ENCODE peak calls at places on chromosomes 6 and 20, in seven cellular contexts. O, H, T, C, F, V and Z are unnamed samples.

GRCh38 chr20:58139849-58140786 is 88.3 kb downstream of the ANKRD60 start:
- DNase-seq in T (no peak), V (no peak), H (no peak), C (no peak), F (no peak), O (no peak), Z (no peak)

GRCh38 chr6:134278000-134278399 is 39.9 kb downstream of the SGK1 start:
- DNase-seq in C (peak; percentile 27), F (no peak), V (no peak), T (no peak), H (no peak), O (no peak), Z (no peak)

GRCh38 chr20:43974665-43975064 is 60.0 kb downstream of the TOX2 start:
- DNase-seq in H (no peak), O (no peak), F (no peak), T (no peak), V (no peak), C (no peak), Z (no peak)

GRCh38 chr6:97822632-97823031 is 539.6 kb upstream of the MMS22L start:
- DNase-seq in H (no peak), V (no peak), F (no peak), O (no peak), T (no peak), C (no peak), Z (no peak)

GRCh38 chr6:134908906-134909516 is 40.9 kb downstream of the ALDH8A1 start:
- DNase-seq in O (peak; percentile 90), H (peak; percentile 96), T (no peak), F (peak; percentile 95), V (peak; percentile 84), C (no peak), Z (no peak)

GRCh38 chr6:121932071-121933009 is 467.1 kb upstream of the HSF2 start:
- DNase-seq in C (peak; percentile 86), F (peak; percentile 96), T (no peak), O (peak; percentile 23), V (peak; percentile 23), H (peak; percentile 93), Z (no peak)

GRCh38 chr6:97995158-97995557 is 712.1 kb upstream of the MMS22L start:
- DNase-seq in O (no peak), F (no peak), V (no peak), T (no peak), C (no peak), H (no peak), Z (no peak)

GRCh38 chr20:23835716-23836115 is 9.2 kb upstream of the CST2 start:
- DNase-seq in O (no peak), F (no peak), V (no peak), H (no peak), C (no peak), T (no peak), Z (no peak)